ENCODE peak calls at places on chromosomes 4 and X, in six cellular contexts. One of them, this sample, is unnamed.
A peak's percentile ranks its signal among the peaks of the same experiment; 100 is the strongest.

GRCh38 chrX:109818921-109819320 is 85.9 kb upstream of the ACSL4 start:
- DNase-seq in uterus: no peak
- DNase-seq in transverse colon: no peak
- DNase-seq in upper lobe of left lung: no peak
- DNase-seq in ovary: no peak
- DNase-seq in mesenchymal stem cell: no peak
- DNase-seq in this sample: no peak

GRCh38 chr4:83129258-83129657 is 14.7 kb upstream of the PLAC8 start:
- DNase-seq in upper lobe of left lung: no peak
- DNase-seq in ovary: no peak
- DNase-seq in mesenchymal stem cell: no peak
- DNase-seq in uterus: no peak
- DNase-seq in transverse colon: peak; percentile 52
- DNase-seq in this sample: no peak

GRCh38 chr4:154529737-154530136 is 20.5 kb downstream of the PLRG1 start:
- DNase-seq in transverse colon: no peak
- DNase-seq in ovary: no peak
- DNase-seq in uterus: no peak
- DNase-seq in mesenchymal stem cell: no peak
- DNase-seq in upper lobe of left lung: no peak
- DNase-seq in this sample: no peak

GRCh38 chr4:22462693-22463092 is 53.2 kb downstream of the ADGRA3 start:
- DNase-seq in ovary: no peak
- DNase-seq in upper lobe of left lung: no peak
- DNase-seq in transverse colon: no peak
- DNase-seq in mesenchymal stem cell: no peak
- DNase-seq in uterus: no peak
- DNase-seq in this sample: no peak

GRCh38 chr4:158995040-158995439 is 107.8 kb upstream of the RAPGEF2 start:
- DNase-seq in upper lobe of left lung: no peak
- DNase-seq in ovary: no peak
- DNase-seq in mesenchymal stem cell: no peak
- DNase-seq in uterus: no peak
- DNase-seq in transverse colon: no peak
- DNase-seq in this sample: no peak

GRCh38 chr4:41957634-41958033 is 22.4 kb downstream of the TMEM33 start:
- DNase-seq in ovary: no peak
- DNase-seq in transverse colon: no peak
- DNase-seq in uterus: no peak
- DNase-seq in upper lobe of left lung: no peak
- DNase-seq in mesenchymal stem cell: peak; percentile 15
- DNase-seq in this sample: no peak

GRCh38 chrX:40299502-40300118 is 201.9 kb upstream of the BCOR start:
- DNase-seq in mesenchymal stem cell: no peak
- DNase-seq in ovary: no peak
- DNase-seq in uterus: no peak
- DNase-seq in upper lobe of left lung: no peak
- DNase-seq in transverse colon: no peak
- DNase-seq in this sample: no peak

GRCh38 chr4:101597204-101597603 is 193.3 kb upstream of the BANK1 start:
- DNase-seq in uterus: no peak
- DNase-seq in upper lobe of left lung: no peak
- DNase-seq in ovary: no peak
- DNase-seq in transverse colon: no peak
- DNase-seq in mesenchymal stem cell: no peak
- DNase-seq in this sample: no peak

GRCh38 chr4:98374643-98375042 is 113.5 kb downstream of the RAP1GDS1 start:
- DNase-seq in uterus: no peak
- DNase-seq in upper lobe of left lung: no peak
- DNase-seq in ovary: no peak
- DNase-seq in transverse colon: no peak
- DNase-seq in mesenchymal stem cell: no peak
- DNase-seq in this sample: no peak

GRCh38 chrX:45274576-45274975 is 73.9 kb upstream of the DIPK2B start:
- DNase-seq in transverse colon: no peak
- DNase-seq in upper lobe of left lung: no peak
- DNase-seq in ovary: no peak
- DNase-seq in uterus: no peak
- DNase-seq in mesenchymal stem cell: no peak
- DNase-seq in this sample: no peak

GRCh38 chr4:184942447-184943425 is 75.6 kb upstream of the HELT start:
- DNase-seq in upper lobe of left lung: no peak
- DNase-seq in transverse colon: no peak
- DNase-seq in mesenchymal stem cell: no peak
- DNase-seq in ovary: no peak
- DNase-seq in uterus: no peak
- DNase-seq in this sample: no peak

GRCh38 chr4:156825074-156825473 is 146.5 kb downstream of the PDGFC start:
- DNase-seq in mesenchymal stem cell: no peak
- DNase-seq in ovary: no peak
- DNase-seq in transverse colon: no peak
- DNase-seq in upper lobe of left lung: no peak
- DNase-seq in uterus: no peak
- DNase-seq in this sample: no peak

GRCh38 chrX:72297953-72298730 is 7.6 kb downstream of the CITED1 start:
- DNase-seq in uterus: no peak
- DNase-seq in mesenchymal stem cell: no peak
- DNase-seq in ovary: no peak
- DNase-seq in transverse colon: no peak
- DNase-seq in upper lobe of left lung: no peak
- DNase-seq in this sample: no peak

GRCh38 chr4:100288811-100289529 is 98.7 kb upstream of the DDIT4L start:
- DNase-seq in ovary: no peak
- DNase-seq in upper lobe of left lung: no peak
- DNase-seq in mesenchymal stem cell: peak; percentile 27
- DNase-seq in uterus: no peak
- DNase-seq in transverse colon: no peak
- DNase-seq in this sample: no peak

GRCh38 chr4:41072021-41072777 is 142.1 kb downstream of the APBB2 start:
- DNase-seq in upper lobe of left lung: no peak
- DNase-seq in mesenchymal stem cell: peak; percentile 70
- DNase-seq in ovary: no peak
- DNase-seq in transverse colon: no peak
- DNase-seq in uterus: no peak
- DNase-seq in this sample: no peak

GRCh38 chr4:146099585-146099984 is 75.9 kb upstream of the LSM6 start:
- DNase-seq in uterus: no peak
- DNase-seq in transverse colon: no peak
- DNase-seq in ovary: no peak
- DNase-seq in upper lobe of left lung: no peak
- DNase-seq in mesenchymal stem cell: no peak
- DNase-seq in this sample: no peak

GRCh38 chr4:53905281-53905934 is 159.0 kb downstream of the CHIC2 start:
- DNase-seq in upper lobe of left lung: no peak
- DNase-seq in transverse colon: no peak
- DNase-seq in ovary: no peak
- DNase-seq in mesenchymal stem cell: peak; percentile 80
- DNase-seq in uterus: no peak
- DNase-seq in this sample: no peak

GRCh38 chrX:38803609-38804480 is 2.6 kb downstream of the MID1IP1 start:
- DNase-seq in upper lobe of left lung: peak; percentile 96
- DNase-seq in mesenchymal stem cell: peak; percentile 83
- DNase-seq in uterus: peak; percentile 75
- DNase-seq in transverse colon: peak; percentile 88
- DNase-seq in ovary: peak; percentile 81
- DNase-seq in this sample: peak; percentile 3

GRCh38 chr4:108287834-108288413 is 119.2 kb upstream of the LEF1 start:
- DNase-seq in transverse colon: no peak
- DNase-seq in upper lobe of left lung: no peak
- DNase-seq in ovary: no peak
- DNase-seq in uterus: no peak
- DNase-seq in mesenchymal stem cell: no peak
- DNase-seq in this sample: no peak

GRCh38 chr4:105306158-105306781 is 159.6 kb downstream of the TET2 start:
- DNase-seq in upper lobe of left lung: no peak
- DNase-seq in ovary: no peak
- DNase-seq in transverse colon: no peak
- DNase-seq in mesenchymal stem cell: no peak
- DNase-seq in uterus: no peak
- DNase-seq in this sample: no peak

GRCh38 chrX:13235930-13236329 is 83.9 kb downstream of the ATXN3L start:
- DNase-seq in transverse colon: no peak
- DNase-seq in ovary: no peak
- DNase-seq in upper lobe of left lung: no peak
- DNase-seq in mesenchymal stem cell: no peak
- DNase-seq in uterus: no peak
- DNase-seq in this sample: no peak

GRCh38 chr4:170243662-170244288 is 154.0 kb upstream of the AADAT start:
- DNase-seq in ovary: no peak
- DNase-seq in uterus: no peak
- DNase-seq in mesenchymal stem cell: no peak
- DNase-seq in transverse colon: no peak
- DNase-seq in upper lobe of left lung: no peak
- DNase-seq in this sample: no peak

GRCh38 chrX:11460347-11460746 is 167.1 kb downstream of the AMELX start:
- DNase-seq in mesenchymal stem cell: no peak
- DNase-seq in ovary: no peak
- DNase-seq in uterus: no peak
- DNase-seq in transverse colon: no peak
- DNase-seq in upper lobe of left lung: no peak
- DNase-seq in this sample: no peak

GRCh38 chr4:120842046-120842445 is 80.5 kb downstream of the PRDM5 start:
- DNase-seq in uterus: no peak
- DNase-seq in mesenchymal stem cell: peak; percentile 69
- DNase-seq in upper lobe of left lung: no peak
- DNase-seq in ovary: no peak
- DNase-seq in transverse colon: no peak
- DNase-seq in this sample: no peak

GRCh38 chr4:84381759-84382158 is 117.3 kb downstream of the NKX6-1 start:
- DNase-seq in transverse colon: no peak
- DNase-seq in ovary: no peak
- DNase-seq in uterus: no peak
- DNase-seq in mesenchymal stem cell: no peak
- DNase-seq in upper lobe of left lung: no peak
- DNase-seq in this sample: no peak

GRCh38 chr4:160257324-160257723 is 1154.4 kb downstream of the RAPGEF2 start:
- DNase-seq in mesenchymal stem cell: no peak
- DNase-seq in ovary: no peak
- DNase-seq in uterus: no peak
- DNase-seq in transverse colon: no peak
- DNase-seq in upper lobe of left lung: no peak
- DNase-seq in this sample: no peak

GRCh38 chrX:8726031-8726652 is 5.8 kb downstream of the ANOS1 start:
- DNase-seq in upper lobe of left lung: no peak
- DNase-seq in transverse colon: no peak
- DNase-seq in uterus: no peak
- DNase-seq in ovary: no peak
- DNase-seq in mesenchymal stem cell: peak; percentile 35
- DNase-seq in this sample: no peak

GRCh38 chrX:129600981-129601424 is 53.8 kb downstream of the APLN start:
- DNase-seq in mesenchymal stem cell: peak; percentile 24
- DNase-seq in ovary: peak; percentile 33
- DNase-seq in uterus: no peak
- DNase-seq in upper lobe of left lung: peak; percentile 35
- DNase-seq in transverse colon: no peak
- DNase-seq in this sample: no peak

GRCh38 chr4:54440394-54441223 is 211.5 kb downstream of the PDGFRA start:
- DNase-seq in ovary: peak; percentile 19
- DNase-seq in uterus: no peak
- DNase-seq in mesenchymal stem cell: peak; percentile 54
- DNase-seq in transverse colon: no peak
- DNase-seq in upper lobe of left lung: no peak
- DNase-seq in this sample: no peak

GRCh38 chrX:22351966-22352365 is 79.3 kb downstream of the CBLL2 start:
- DNase-seq in uterus: no peak
- DNase-seq in mesenchymal stem cell: no peak
- DNase-seq in upper lobe of left lung: no peak
- DNase-seq in transverse colon: no peak
- DNase-seq in ovary: no peak
- DNase-seq in this sample: no peak

GRCh38 chr4:6271206-6271605 is 1.6 kb downstream of the WFS1 start:
- DNase-seq in transverse colon: no peak
- DNase-seq in mesenchymal stem cell: no peak
- DNase-seq in ovary: no peak
- DNase-seq in upper lobe of left lung: no peak
- DNase-seq in uterus: no peak
- DNase-seq in this sample: no peak
- H3K4me1 ChIP-seq in transverse colon: peaks cover 43% of the 10 kb centered on the region
- H3K4me1 ChIP-seq in mesenchymal stem cell: peaks cover 48% of the 10 kb centered on the region
- H3K4me1 ChIP-seq in ovary: peaks cover 45% of the 10 kb centered on the region
- H3K4me1 ChIP-seq in upper lobe of left lung: peaks cover 52% of the 10 kb centered on the region
- H3K4me1 ChIP-seq in uterus: peaks cover 19% of the 10 kb centered on the region
- H3K4me1 ChIP-seq in this sample: peaks cover 43% of the 10 kb centered on the region

GRCh38 chr4:112889199-112889598 is 160.3 kb upstream of the ANK2 start:
- DNase-seq in ovary: no peak
- DNase-seq in mesenchymal stem cell: no peak
- DNase-seq in uterus: no peak
- DNase-seq in transverse colon: no peak
- DNase-seq in upper lobe of left lung: no peak
- DNase-seq in this sample: no peak
- H3K4me3 ChIP-seq in ovary: peak overlapping the region; percentile 15
- H3K4me3 ChIP-seq in mesenchymal stem cell: peak overlapping the region; percentile 76
- H3K4me3 ChIP-seq in uterus: peak overlapping the region; percentile 20
- H3K4me3 ChIP-seq in transverse colon: no peak overlapping the region
- H3K4me3 ChIP-seq in upper lobe of left lung: no peak overlapping the region
- H3K4me3 ChIP-seq in this sample: no peak overlapping the region

DNA sequence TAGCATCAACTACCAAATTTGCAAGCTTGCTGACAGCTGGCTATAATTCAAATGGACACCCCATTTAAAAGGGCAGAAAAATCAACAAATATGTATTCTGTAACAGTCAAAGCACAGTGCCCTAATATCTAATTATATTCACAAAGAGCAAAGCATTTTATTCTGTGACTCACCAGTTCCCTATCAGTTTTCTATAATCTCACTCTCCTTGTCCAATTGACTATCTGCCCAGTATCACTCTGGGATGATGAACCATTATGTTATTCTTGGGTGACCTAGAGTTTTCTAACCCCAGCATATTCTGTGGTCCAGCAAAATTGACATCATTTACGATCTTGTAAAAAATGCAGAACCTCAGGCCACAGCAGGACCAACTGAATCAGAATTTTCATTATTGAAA is 82.0 kb upstream of the FREM3 start:
- DNase-seq in mesenchymal stem cell: no peak
- DNase-seq in ovary: no peak
- DNase-seq in transverse colon: no peak
- DNase-seq in upper lobe of left lung: no peak
- DNase-seq in uterus: no peak
- DNase-seq in this sample: no peak
- H3K4me1 ChIP-seq in mesenchymal stem cell: no peaks in the 10 kb centered on the region
- H3K4me1 ChIP-seq in ovary: no peaks in the 10 kb centered on the region
- H3K4me1 ChIP-seq in transverse colon: no peaks in the 10 kb centered on the region
- H3K4me1 ChIP-seq in upper lobe of left lung: no peaks in the 10 kb centered on the region
- H3K4me1 ChIP-seq in uterus: no peaks in the 10 kb centered on the region
- H3K4me1 ChIP-seq in this sample: no peaks in the 10 kb centered on the region

DNA sequence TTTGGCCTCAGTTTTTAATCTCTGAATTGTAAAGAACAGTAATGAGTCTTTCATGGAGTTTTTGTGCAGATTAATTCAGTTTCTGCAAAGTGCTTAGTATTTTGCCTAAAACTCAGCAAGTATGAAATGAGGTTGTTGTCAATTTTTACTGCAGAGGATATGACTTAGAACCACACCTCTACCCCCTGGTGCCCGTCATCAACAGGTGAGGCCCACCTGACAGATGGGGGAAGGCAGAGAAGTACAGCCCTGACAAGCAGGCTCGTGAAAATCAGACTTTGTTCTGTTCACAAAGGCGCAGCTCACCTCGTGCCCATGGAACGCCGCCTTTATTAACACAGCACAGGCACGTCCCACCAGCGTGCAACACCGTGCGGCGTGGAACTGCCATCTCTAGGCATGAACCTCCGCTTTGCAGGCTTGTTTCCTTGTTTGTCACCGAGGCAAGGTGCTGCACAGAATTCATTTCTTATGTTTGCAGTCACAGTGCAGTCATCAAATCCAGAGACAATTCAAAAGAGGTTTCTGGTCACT is 13.3 kb downstream of the CYP4V2 start:
- DNase-seq in transverse colon: peak; percentile 73
- DNase-seq in ovary: no peak
- DNase-seq in mesenchymal stem cell: no peak
- DNase-seq in upper lobe of left lung: peak; percentile 35
- DNase-seq in uterus: no peak
- DNase-seq in this sample: no peak
- H3K4me3 ChIP-seq in transverse colon: no peak overlapping the region
- H3K4me3 ChIP-seq in ovary: peak overlapping the region; percentile 6
- H3K4me3 ChIP-seq in mesenchymal stem cell: peak overlapping the region; percentile 25
- H3K4me3 ChIP-seq in upper lobe of left lung: no peak overlapping the region
- H3K4me3 ChIP-seq in uterus: no peak overlapping the region
- H3K4me3 ChIP-seq in this sample: peak overlapping the region; percentile 54